ENCODE peak calls at places on chromosomes 4 and X, in nine cellular contexts. U is fibroblast of lung; C is omental fat pad; I is kidney epithelial cell; E is CD14-positive monocyte; X is AG04449; R is heart left ventricle; V is CD8-positive, alpha-beta T cell; Q is fibroblast of the aortic adventitia. M is an unnamed sample.

GRCh38 chr4:4477391-4477790 is 64.5 kb downstream of the STX18 start:
- DNase-seq in C (no peak), Q (peak; percentile 44), X (no peak), I (no peak), U (no peak), V (no peak), R (no peak), E (no peak), M (no peak)

GRCh38 chrX:69291111-69291510 is 125.9 kb upstream of the PJA1 start:
- DNase-seq in R (no peak), I (no peak), E (no peak), Q (peak; percentile 31), V (no peak), C (no peak), X (no peak), U (no peak), M (no peak)

GRCh38 chrX:120677017-120677652 is 47.3 kb upstream of the C1GALT1C1 start:
- DNase-seq in C (no peak), V (no peak), Q (no peak), E (no peak), U (no peak), X (no peak), R (no peak), I (no peak), M (no peak)

GRCh38 chr4:110867251-110867960 is 244.5 kb upstream of the PITX2 start:
- DNase-seq in I (no peak), U (no peak), X (no peak), E (no peak), V (no peak), R (no peak), Q (no peak), C (no peak), M (no peak)

GRCh38 chr4:38144029-38144428 is 183.8 kb downstream of the PTTG2 start:
- DNase-seq in C (no peak), E (no peak), R (no peak), Q (peak; percentile 65), V (no peak), I (no peak), U (no peak), X (no peak), M (no peak)

GRCh38 chr4:48945981-48946380 is 39.4 kb upstream of the OCIAD2 start:
- DNase-seq in C (no peak), U (no peak), E (no peak), V (no peak), X (no peak), Q (no peak), R (no peak), I (no peak), M (no peak)

GRCh38 chrX:38859602-38860001 is 58.3 kb downstream of the MID1IP1 start:
- DNase-seq in V (no peak), C (no peak), U (peak; percentile 37), Q (peak; percentile 42), E (no peak), X (no peak), R (no peak), I (no peak), M (no peak)

GRCh38 chr4:5989236-5990225 is 28.7 kb downstream of the C4orf50 start:
- DNase-seq in R (no peak), U (no peak), E (no peak), Q (no peak), C (no peak), V (no peak), I (no peak), X (no peak), M (no peak)

GRCh38 chr4:121108557-121108956 is 36.2 kb upstream of the NDNF start:
- DNase-seq in R (no peak), I (no peak), C (no peak), E (no peak), V (no peak), Q (no peak), U (no peak), X (no peak), M (no peak)

GRCh38 chr4:70903282-70903603 is 1.1 kb downstream of the MOB1B start:
- DNase-seq in R (no peak), C (no peak), V (no peak), I (no peak), U (no peak), Q (peak; percentile 34), X (no peak), E (no peak), M (no peak)

GRCh38 chrX:52271212-52271611 is 86.5 kb downstream of the MAGED4 start:
- DNase-seq in C (no peak), I (no peak), V (no peak), E (no peak), U (peak; percentile 3), Q (peak; percentile 1), X (no peak), R (no peak), M (no peak)

GRCh38 chr4:61211781-61212180 is 11.7 kb downstream of the ADGRL3 start:
- DNase-seq in C (no peak), Q (no peak), R (no peak), V (no peak), I (no peak), X (no peak), E (no peak), U (no peak), M (no peak)

GRCh38 chrX:44244008-44244407 is 99.5 kb downstream of the EFHC2 start:
- DNase-seq in R (no peak), C (no peak), X (no peak), U (peak; percentile 61), I (no peak), V (no peak), E (no peak), Q (peak; percentile 54), M (no peak)

GRCh38 chrX:130878350-130879341 is 24.4 kb downstream of the ENOX2 start:
- DNase-seq in Q (peak; percentile 93), R (peak; percentile 22), C (no peak), E (no peak), I (peak; percentile 73), V (no peak), U (peak; percentile 88), X (peak; percentile 68), M (peak; percentile 78)

GRCh38 chr4:168374772-168375523 is 56.4 kb upstream of the DDX60 start:
- DNase-seq in U (no peak), I (no peak), V (no peak), E (no peak), Q (no peak), X (no peak), R (no peak), C (no peak), M (peak; percentile 40)

GRCh38 chr4:7820031-7820825 is 119.4 kb downstream of the AFAP1 start:
- DNase-seq in V (no peak), Q (peak; percentile 78), C (no peak), U (no peak), E (no peak), I (no peak), R (no peak), X (no peak), M (no peak)

GRCh38 chrX:70196961-70197805 is 19.9 kb downstream of the DGAT2L6 start:
- DNase-seq in C (peak; percentile 33), R (peak; percentile 18), V (peak; percentile 41), E (no peak), U (peak; percentile 59), Q (peak; percentile 67), X (no peak), I (no peak), M (peak; percentile 16)

GRCh38 chrX:120456973-120457372 is 12.1 kb downstream of the LAMP2 start:
- DNase-seq in E (no peak), C (no peak), V (no peak), Q (peak; percentile 41), I (no peak), R (no peak), X (no peak), U (no peak), M (no peak)

GRCh38 chr4:161894493-161895167 is 269.2 kb downstream of the FSTL5 start:
- DNase-seq in I (no peak), C (no peak), X (no peak), U (no peak), V (no peak), Q (no peak), R (no peak), E (no peak), M (no peak)

GRCh38 chr4:96677499-96677898 is 837.6 kb downstream of the PDHA2 start:
- DNase-seq in R (no peak), C (no peak), X (no peak), V (no peak), U (peak; percentile 8), I (peak; percentile 5), E (no peak), Q (no peak), M (peak; percentile 35)

GRCh38 chrX:110383414-110383813 is 24.8 kb downstream of the RTL9 start:
- DNase-seq in R (no peak), I (no peak), V (no peak), E (no peak), X (peak; percentile 60), C (no peak), Q (peak; percentile 90), U (peak; percentile 67), M (no peak)

GRCh38 chrX:110384490-110384889 is 25.8 kb downstream of the RTL9 start:
- DNase-seq in U (no peak), X (no peak), E (no peak), Q (no peak), I (no peak), R (no peak), V (no peak), C (no peak), M (no peak)

GRCh38 chrX:110381216-110381615 is 22.6 kb downstream of the RTL9 start:
- DNase-seq in E (no peak), V (no peak), X (peak; percentile 66), I (no peak), U (peak; percentile 19), Q (no peak), R (no peak), C (no peak), M (no peak)
- TF ChIP-seq CTCF in E (no peak), V (no peak), X (no peak), I (no peak), U (no peak), Q (no peak), R (no peak), C (no peak), M (no peak)

DNA sequence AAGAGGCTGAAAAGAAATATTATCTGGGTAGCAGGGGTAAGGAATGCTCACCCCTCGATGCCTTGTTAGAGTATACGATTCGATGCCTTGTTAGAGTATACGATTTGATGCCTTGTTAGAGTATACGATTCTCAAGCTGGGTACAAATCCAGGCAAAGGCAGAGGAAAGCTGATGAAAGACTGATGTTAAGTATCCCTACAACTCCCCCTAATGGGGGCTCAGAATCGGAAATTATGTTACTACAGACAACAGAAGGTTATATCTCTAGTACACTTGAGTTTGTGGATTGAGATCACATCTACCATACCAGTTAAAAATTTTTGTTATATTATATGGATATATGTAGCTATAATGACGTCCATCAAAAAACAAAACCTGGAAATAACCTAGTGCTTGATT is 4.8 kb downstream of the LRRC66 start:
- DNase-seq in X (no peak), V (no peak), U (peak; percentile 21), I (no peak), Q (peak; percentile 31), E (no peak), C (no peak), R (no peak), M (no peak)
- TF ChIP-seq CTCF in X (no peak), V (no peak), U (no peak), I (peak; percentile 13), Q (no peak), E (no peak), C (no peak), R (no peak), M (peak; percentile 42)

GRCh38 chrX:106752101-106752678 is 25.7 kb downstream of the RNF128 start:
- DNase-seq in Q (no peak), X (no peak), I (no peak), U (peak; percentile 22), E (no peak), V (no peak), R (no peak), C (no peak), M (no peak)
- TF ChIP-seq CTCF in Q (no peak), X (peak; percentile 30), I (no peak), U (no peak), E (no peak), V (no peak), R (no peak), C (no peak), M (no peak)

GRCh38 chr4:57612279-57612678 is 502.1 kb upstream of the IGFBP7 start:
- DNase-seq in X (no peak), C (no peak), V (no peak), E (no peak), Q (no peak), U (no peak), I (no peak), R (no peak), M (no peak)
- TF ChIP-seq CTCF in X (no peak), C (no peak), V (no peak), E (no peak), Q (no peak), U (no peak), I (peak; percentile 27), R (no peak), M (peak; percentile 20)